ENCODE peak calls at places on chromosomes 13 and 19, in nine cellular contexts. Z is cardiac muscle cell, L is HCT116, D is IMR-90, I is testis, N is GM23338, Y is ascending aorta, M is Peyer's patch, P is heart right ventricle. G is an unnamed sample.

GRCh38 chr19:32691952-32692726 is 518 bp downstream of the NUDT19 start:
- DNase-seq in Z (peak; percentile 82), L (no peak), D (peak; percentile 69), I (peak; percentile 85), N (peak; percentile 65), Y (no peak), M (peak; percentile 74), P (peak; percentile 66), G (peak; percentile 48)

GRCh38 chr13:55013051-55013450 is 1984.4 kb downstream of the OLFM4 start:
- DNase-seq in Z (no peak), L (no peak), D (no peak), I (no peak), N (peak; percentile 41), Y (no peak), M (no peak), P (no peak), G (no peak)

GRCh38 chr19:29318581-29318980 is 105.6 kb upstream of the UQCRFS1 start:
- DNase-seq in Z (no peak), L (no peak), D (no peak), I (no peak), N (no peak), Y (no peak), M (no peak), P (no peak), G (no peak)

GRCh38 chr13:111282425-111282824 is 38.0 kb upstream of the TEX29 start:
- DNase-seq in Z (no peak), L (no peak), D (no peak), I (no peak), N (no peak), Y (no peak), M (no peak), P (no peak), G (no peak)

GRCh38 chr19:17073869-17074627 is 1.2 kb downstream of the HAUS8 start:
- DNase-seq in Z (no peak), L (no peak), D (peak; percentile 16), I (no peak), N (peak; percentile 62), Y (no peak), M (peak; percentile 74), P (no peak), G (no peak)

GRCh38 chr19:48637948-48638830 is 1.0 kb upstream of the DBP start:
- DNase-seq in Z (peak; percentile 99), L (peak; percentile 98), D (peak; percentile 96), I (peak; percentile 95), N (peak; percentile 96), Y (peak; percentile 53), M (peak; percentile 94), P (peak; percentile 92), G (peak; percentile 83)

GRCh38 chr13:100131863-100132574 is 43.1 kb downstream of the PCCA start:
- DNase-seq in Z (peak; percentile 77), L (peak; percentile 45), D (peak; percentile 96), I (no peak), N (no peak), Y (no peak), M (no peak), P (no peak), G (peak; percentile 96)

GRCh38 chr19:48480476-48481190 is 11.5 kb downstream of the CYTH2 start:
- DNase-seq in Z (peak; percentile 49), L (no peak), D (no peak), I (peak; percentile 55), N (peak; percentile 71), Y (no peak), M (peak; percentile 72), P (peak; percentile 53), G (peak; percentile 24)

GRCh38 chr19:39327990-39328705 is 7.5 kb upstream of the LRFN1 start:
- DNase-seq in Z (peak; percentile 80), L (no peak), D (peak; percentile 53), I (peak; percentile 95), N (peak; percentile 94), Y (no peak), M (peak; percentile 92), P (peak; percentile 82), G (peak; percentile 65)

GRCh38 chr19:4066682-4067395 is at the start of gene ZBTB7A:
- DNase-seq in Z (peak; percentile 79), L (peak; percentile 53), D (peak; percentile 61), I (peak; percentile 91), N (peak; percentile 74), Y (peak; percentile 65), M (peak; percentile 96), P (peak; percentile 91), G (peak; percentile 47)

GRCh38 chr19:14073232-14073924 is 792 bp downstream of the MISP3 start:
- DNase-seq in Z (peak; percentile 81), L (no peak), D (peak; percentile 82), I (peak; percentile 80), N (peak; percentile 74), Y (no peak), M (peak; percentile 83), P (peak; percentile 66), G (peak; percentile 59)

GRCh38 chr19:47369923-47370625 is 21.0 kb downstream of the DHX34 start:
- DNase-seq in Z (peak; percentile 70), L (no peak), D (peak; percentile 74), I (no peak), N (no peak), Y (no peak), M (no peak), P (no peak), G (peak; percentile 74)

GRCh38 chr19:47373246-47374240 is 24.4 kb downstream of the DHX34 start:
- DNase-seq in Z (no peak), L (no peak), D (no peak), I (no peak), N (no peak), Y (no peak), M (no peak), P (no peak), G (no peak)

GRCh38 chr19:47372603-47373002 is 23.5 kb downstream of the DHX34 start:
- DNase-seq in Z (no peak), L (no peak), D (no peak), I (no peak), N (no peak), Y (no peak), M (no peak), P (no peak), G (no peak)

GRCh38 chr19:47374876-47375693 is 26.0 kb downstream of the DHX34 start:
- DNase-seq in Z (no peak), L (no peak), D (no peak), I (no peak), N (no peak), Y (no peak), M (no peak), P (no peak), G (no peak)

DNA sequence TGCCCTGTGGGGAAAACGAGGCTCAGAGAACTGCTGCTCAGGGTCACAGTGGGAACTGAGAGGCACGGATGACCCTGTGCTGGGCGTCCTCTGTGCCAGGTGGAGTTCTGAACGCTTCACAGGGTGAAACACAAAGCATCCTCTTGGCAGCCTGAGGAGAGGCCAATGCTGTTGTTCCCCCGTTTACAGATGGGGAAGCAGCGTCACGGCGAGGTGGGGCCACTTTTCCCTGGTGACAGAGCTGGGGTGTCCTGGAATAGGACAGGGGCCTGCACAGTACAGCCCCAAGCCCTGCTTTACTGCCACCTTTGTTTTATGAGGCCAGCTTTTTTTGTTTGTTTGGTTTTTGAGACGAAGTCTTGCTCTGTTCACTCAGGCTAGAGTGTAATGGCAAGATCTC is 22.2 kb downstream of the DHX34 start:
- DNase-seq in Z (no peak), L (no peak), D (no peak), I (no peak), N (no peak), Y (no peak), M (no peak), P (no peak), G (no peak)
- H3K36me3 ChIP-seq in Z (peaks cover 45% of the 10 kb centered on the region), L (peaks cover 25% of the 10 kb centered on the region), D (peaks cover 52% of the 10 kb centered on the region), I (no peaks in the 10 kb centered on the region), N (peaks cover 17% of the 10 kb centered on the region), Y (peaks cover 89% of the 10 kb centered on the region), M (peaks cover 92% of the 10 kb centered on the region), P (peaks cover 7% of the 10 kb centered on the region), G (peaks cover 47% of the 10 kb centered on the region)

GRCh38 chr13:112759834-112760233 is 70.0 kb downstream of the ATP11A start:
- DNase-seq in Z (no peak), L (no peak), D (no peak), I (no peak), N (no peak), Y (no peak), M (no peak), P (no peak), G (no peak)
- H3K36me3 ChIP-seq in Z (no peaks in the 10 kb centered on the region), L (no peaks in the 10 kb centered on the region), D (no peaks in the 10 kb centered on the region), I (no peaks in the 10 kb centered on the region), N (no peaks in the 10 kb centered on the region), Y (no peaks in the 10 kb centered on the region), M (no peaks in the 10 kb centered on the region), P (no peaks in the 10 kb centered on the region), G (no peaks in the 10 kb centered on the region)

DNA sequence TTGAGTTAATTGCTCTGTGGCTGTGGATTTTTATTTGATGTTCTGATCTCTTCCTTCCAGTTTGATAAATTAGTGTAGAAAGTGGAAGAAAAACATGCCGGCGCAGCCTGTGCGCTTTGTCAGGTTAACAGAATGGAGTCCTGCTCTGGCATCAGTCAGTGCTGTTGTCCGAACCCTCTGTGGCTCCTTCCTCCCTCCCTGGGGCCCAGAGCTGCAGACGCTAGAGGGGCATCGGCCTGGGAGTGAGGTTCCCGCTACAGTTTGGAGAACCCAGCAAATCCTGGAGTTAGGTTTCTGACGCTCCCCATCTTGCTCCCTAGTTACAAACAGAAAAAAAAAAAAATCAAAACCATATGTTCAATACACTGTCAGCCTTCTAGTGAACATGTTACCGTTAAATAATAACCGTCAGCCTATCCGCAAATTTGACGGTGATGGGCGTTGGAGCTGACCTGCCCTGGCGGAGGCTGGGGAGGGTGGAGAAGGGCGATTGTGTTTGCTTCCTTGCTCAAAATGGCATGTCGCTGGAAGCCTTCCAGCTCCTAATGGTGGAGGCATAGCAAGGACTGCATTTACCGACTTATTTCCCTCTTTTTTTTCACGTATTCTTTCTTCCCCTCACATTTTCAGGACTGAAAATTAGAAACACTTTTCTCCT is 13.5 kb downstream of the MBNL2 start:
- DNase-seq in Z (no peak), L (no peak), D (no peak), I (no peak), N (no peak), Y (no peak), M (no peak), P (peak; percentile 60), G (no peak)
- H3K36me3 ChIP-seq in Z (no peaks in the 10 kb centered on the region), L (no peaks in the 10 kb centered on the region), D (peaks cover 14% of the 10 kb centered on the region), I (no peaks in the 10 kb centered on the region), N (no peaks in the 10 kb centered on the region), Y (peaks cover 6% of the 10 kb centered on the region), M (no peaks in the 10 kb centered on the region), P (no peaks in the 10 kb centered on the region), G (peaks cover 5% of the 10 kb centered on the region)

GRCh38 chr19:1417145-1417544 is 9.8 kb downstream of the DAZAP1 start:
- DNase-seq in Z (peak; percentile 28), L (no peak), D (peak; percentile 64), I (no peak), N (no peak), Y (no peak), M (no peak), P (no peak), G (peak; percentile 68)

GRCh38 chr19:1418494-1418775 is 11.0 kb downstream of the DAZAP1 start:
- DNase-seq in Z (no peak), L (no peak), D (no peak), I (no peak), N (no peak), Y (no peak), M (no peak), P (no peak), G (no peak)

GRCh38 chr19:1418951-1419735 is 11.8 kb downstream of the DAZAP1 start:
- DNase-seq in Z (no peak), L (no peak), D (no peak), I (no peak), N (no peak), Y (no peak), M (no peak), P (no peak), G (no peak)

GRCh38 chr19:1416014-1416841 is 8.8 kb downstream of the DAZAP1 start:
- DNase-seq in Z (no peak), L (no peak), D (peak; percentile 31), I (no peak), N (no peak), Y (no peak), M (no peak), P (no peak), G (peak; percentile 38)

GRCh38 chr19:1417681-1418493 is 10.5 kb downstream of the DAZAP1 start:
- DNase-seq in Z (no peak), L (no peak), D (no peak), I (peak; percentile 71), N (no peak), Y (no peak), M (no peak), P (no peak), G (no peak)
- H3K36me3 ChIP-seq in Z (peaks cover 21% of the 10 kb centered on the region), L (peaks cover 33% of the 10 kb centered on the region), D (peaks cover 50% of the 10 kb centered on the region), I (no peaks in the 10 kb centered on the region), N (peaks cover 21% of the 10 kb centered on the region), Y (peaks cover 46% of the 10 kb centered on the region), M (peaks cover 68% of the 10 kb centered on the region), P (peaks cover 11% of the 10 kb centered on the region), G (peaks cover 48% of the 10 kb centered on the region)

G was measured in brain microvascular endothelial cell.